ENCODE peak calls at places on chromosomes 1 and 21, in ten cellular contexts. One of them, this sample, is unnamed.

GRCh38 chr1:26094076-26094669 is 17.5 kb upstream of the PDIK1L start:
- DNase-seq in sigmoid colon: no peak
- DNase-seq in CD4-positive, alpha-beta memory T cell: no peak
- DNase-seq in HL-60: no peak
- DNase-seq in heart left ventricle: peak
- DNase-seq in uterus: no peak
- DNase-seq in colonic mucosa: no peak
- DNase-seq in AG04450: no peak
- DNase-seq in HCT116: no peak
- DNase-seq in HepG2: no peak
- DNase-seq in this sample: no peak

GRCh38 chr1:222093518-222093917 is 351.6 kb upstream of the DUSP10 start:
- DNase-seq in colonic mucosa: no peak
- DNase-seq in HCT116: no peak
- DNase-seq in uterus: no peak
- DNase-seq in CD4-positive, alpha-beta memory T cell: no peak
- DNase-seq in HepG2: no peak
- DNase-seq in HL-60: no peak
- DNase-seq in AG04450: no peak
- DNase-seq in heart left ventricle: no peak
- DNase-seq in sigmoid colon: no peak
- DNase-seq in this sample: no peak

GRCh38 chr1:234841710-234842231 is 231.8 kb upstream of the IRF2BP2 start:
- DNase-seq in HCT116: no peak
- DNase-seq in colonic mucosa: no peak
- DNase-seq in uterus: no peak
- DNase-seq in AG04450: no peak
- DNase-seq in HL-60: peak
- DNase-seq in CD4-positive, alpha-beta memory T cell: no peak
- DNase-seq in sigmoid colon: no peak
- DNase-seq in HepG2: no peak
- DNase-seq in heart left ventricle: peak
- DNase-seq in this sample: no peak

GRCh38 chr1:231053493-231054162 is 13.6 kb upstream of the FAM89A start:
- DNase-seq in HL-60: no peak
- DNase-seq in colonic mucosa: peak
- DNase-seq in heart left ventricle: peak
- DNase-seq in HCT116: no peak
- DNase-seq in uterus: peak
- DNase-seq in sigmoid colon: no peak
- DNase-seq in AG04450: peak
- DNase-seq in CD4-positive, alpha-beta memory T cell: no peak
- DNase-seq in HepG2: peak
- DNase-seq in this sample: no peak

GRCh38 chr1:244010191-244010590 is 40.9 kb upstream of the ZBTB18 start:
- DNase-seq in HCT116: no peak
- DNase-seq in HepG2: no peak
- DNase-seq in AG04450: no peak
- DNase-seq in HL-60: no peak
- DNase-seq in heart left ventricle: no peak
- DNase-seq in sigmoid colon: no peak
- DNase-seq in colonic mucosa: no peak
- DNase-seq in uterus: no peak
- DNase-seq in CD4-positive, alpha-beta memory T cell: no peak
- DNase-seq in this sample: no peak

GRCh38 chr21:45100866-45101265 is 26.5 kb downstream of the ADARB1 start:
- DNase-seq in heart left ventricle: no peak
- DNase-seq in HCT116: no peak
- DNase-seq in HepG2: no peak
- DNase-seq in colonic mucosa: no peak
- DNase-seq in uterus: no peak
- DNase-seq in HL-60: no peak
- DNase-seq in sigmoid colon: no peak
- DNase-seq in CD4-positive, alpha-beta memory T cell: no peak
- DNase-seq in AG04450: no peak
- DNase-seq in this sample: no peak

GRCh38 chr1:31795801-31796621 is 19.8 kb downstream of the SPOCD1 start:
- DNase-seq in sigmoid colon: peak
- DNase-seq in CD4-positive, alpha-beta memory T cell: no peak
- DNase-seq in uterus: no peak
- DNase-seq in HL-60: no peak
- DNase-seq in AG04450: peak
- DNase-seq in heart left ventricle: peak
- DNase-seq in HCT116: no peak
- DNase-seq in colonic mucosa: no peak
- DNase-seq in HepG2: no peak
- DNase-seq in this sample: no peak

GRCh38 chr1:153493343-153493960 is 33.0 kb upstream of the S100A7 start:
- DNase-seq in AG04450: no peak
- DNase-seq in heart left ventricle: no peak
- DNase-seq in HepG2: no peak
- DNase-seq in HCT116: no peak
- DNase-seq in uterus: no peak
- DNase-seq in HL-60: no peak
- DNase-seq in CD4-positive, alpha-beta memory T cell: peak
- DNase-seq in colonic mucosa: no peak
- DNase-seq in sigmoid colon: peak
- DNase-seq in this sample: no peak

GRCh38 chr1:173269490-173270230 is 62.5 kb upstream of the TNFSF4 start:
- DNase-seq in HL-60: no peak
- DNase-seq in sigmoid colon: no peak
- DNase-seq in HCT116: peak
- DNase-seq in heart left ventricle: no peak
- DNase-seq in HepG2: no peak
- DNase-seq in colonic mucosa: no peak
- DNase-seq in CD4-positive, alpha-beta memory T cell: no peak
- DNase-seq in AG04450: peak
- DNase-seq in uterus: no peak
- DNase-seq in this sample: no peak

GRCh38 chr21:36803801-36804452 is 105.0 kb downstream of the SIM2 start:
- DNase-seq in HCT116: no peak
- DNase-seq in sigmoid colon: no peak
- DNase-seq in AG04450: no peak
- DNase-seq in heart left ventricle: no peak
- DNase-seq in CD4-positive, alpha-beta memory T cell: no peak
- DNase-seq in uterus: no peak
- DNase-seq in HepG2: no peak
- DNase-seq in colonic mucosa: no peak
- DNase-seq in HL-60: no peak
- DNase-seq in this sample: no peak

GRCh38 chr1:60571811-60572210 is 498.2 kb upstream of the C1orf87 start:
- DNase-seq in CD4-positive, alpha-beta memory T cell: no peak
- DNase-seq in sigmoid colon: no peak
- DNase-seq in HCT116: no peak
- DNase-seq in HepG2: no peak
- DNase-seq in AG04450: no peak
- DNase-seq in colonic mucosa: no peak
- DNase-seq in uterus: no peak
- DNase-seq in HL-60: no peak
- DNase-seq in heart left ventricle: no peak
- DNase-seq in this sample: no peak

GRCh38 chr1:7234471-7234755 is 449.2 kb downstream of the CAMTA1 start:
- DNase-seq in HepG2: no peak
- DNase-seq in HL-60: no peak
- DNase-seq in heart left ventricle: no peak
- DNase-seq in colonic mucosa: peak
- DNase-seq in HCT116: no peak
- DNase-seq in uterus: no peak
- DNase-seq in AG04450: no peak
- DNase-seq in sigmoid colon: no peak
- DNase-seq in CD4-positive, alpha-beta memory T cell: no peak
- DNase-seq in this sample: no peak

GRCh38 chr1:63973005-63973419 is 199.2 kb downstream of the ROR1 start:
- DNase-seq in HL-60: no peak
- DNase-seq in HCT116: no peak
- DNase-seq in colonic mucosa: no peak
- DNase-seq in uterus: no peak
- DNase-seq in AG04450: no peak
- DNase-seq in heart left ventricle: no peak
- DNase-seq in CD4-positive, alpha-beta memory T cell: no peak
- DNase-seq in sigmoid colon: no peak
- DNase-seq in HepG2: no peak
- DNase-seq in this sample: no peak

GRCh38 chr21:45290948-45291612 is 3.4 kb upstream of the POFUT2 start:
- DNase-seq in uterus: peak
- DNase-seq in CD4-positive, alpha-beta memory T cell: no peak
- DNase-seq in HCT116: no peak
- DNase-seq in AG04450: no peak
- DNase-seq in colonic mucosa: peak
- DNase-seq in HepG2: no peak
- DNase-seq in heart left ventricle: no peak
- DNase-seq in sigmoid colon: peak
- DNase-seq in HL-60: no peak
- DNase-seq in this sample: no peak

GRCh38 chr1:107858323-107858722 is 106.7 kb downstream of the VAV3 start:
- DNase-seq in HCT116: no peak
- DNase-seq in colonic mucosa: no peak
- DNase-seq in uterus: no peak
- DNase-seq in heart left ventricle: no peak
- DNase-seq in AG04450: no peak
- DNase-seq in CD4-positive, alpha-beta memory T cell: no peak
- DNase-seq in HL-60: no peak
- DNase-seq in sigmoid colon: no peak
- DNase-seq in HepG2: no peak
- DNase-seq in this sample: no peak

GRCh38 chr1:226549094-226549936 is 751 bp downstream of the STUM start:
- DNase-seq in colonic mucosa: peak
- DNase-seq in uterus: peak
- DNase-seq in CD4-positive, alpha-beta memory T cell: peak
- DNase-seq in sigmoid colon: no peak
- DNase-seq in HepG2: no peak
- DNase-seq in HCT116: no peak
- DNase-seq in heart left ventricle: no peak
- DNase-seq in HL-60: no peak
- DNase-seq in AG04450: no peak
- DNase-seq in this sample: no peak

GRCh38 chr21:17513214-17514123 is 626 bp downstream of the CXADR start:
- DNase-seq in HCT116: no peak
- DNase-seq in colonic mucosa: peak
- DNase-seq in heart left ventricle: peak
- DNase-seq in uterus: peak
- DNase-seq in HepG2: peak
- DNase-seq in AG04450: no peak
- DNase-seq in sigmoid colon: no peak
- DNase-seq in HL-60: no peak
- DNase-seq in CD4-positive, alpha-beta memory T cell: peak
- DNase-seq in this sample: no peak

GRCh38 chr1:226100436-226101347 is 38.2 kb downstream of the H3-3A start:
- DNase-seq in CD4-positive, alpha-beta memory T cell: peak
- DNase-seq in HepG2: no peak
- DNase-seq in AG04450: no peak
- DNase-seq in uterus: no peak
- DNase-seq in HL-60: no peak
- DNase-seq in colonic mucosa: peak
- DNase-seq in heart left ventricle: peak
- DNase-seq in HCT116: no peak
- DNase-seq in sigmoid colon: no peak
- DNase-seq in this sample: no peak

GRCh38 chr1:199279107-199279506 is 640.3 kb downstream of the PTPRC start:
- DNase-seq in HepG2: no peak
- DNase-seq in HL-60: peak
- DNase-seq in colonic mucosa: no peak
- DNase-seq in HCT116: no peak
- DNase-seq in AG04450: no peak
- DNase-seq in uterus: no peak
- DNase-seq in sigmoid colon: no peak
- DNase-seq in heart left ventricle: no peak
- DNase-seq in CD4-positive, alpha-beta memory T cell: no peak
- DNase-seq in this sample: no peak
- H3K27ac ChIP-seq in HepG2: no peak
- H3K27ac ChIP-seq in HL-60: no peak
- H3K27ac ChIP-seq in colonic mucosa: no peak
- H3K27ac ChIP-seq in HCT116: no peak
- H3K27ac ChIP-seq in AG04450: no peak
- H3K27ac ChIP-seq in uterus: no peak
- H3K27ac ChIP-seq in sigmoid colon: no peak
- H3K27ac ChIP-seq in heart left ventricle: no peak
- H3K27ac ChIP-seq in CD4-positive, alpha-beta memory T cell: no peak
- H3K27ac ChIP-seq in this sample: no peak

DNA sequence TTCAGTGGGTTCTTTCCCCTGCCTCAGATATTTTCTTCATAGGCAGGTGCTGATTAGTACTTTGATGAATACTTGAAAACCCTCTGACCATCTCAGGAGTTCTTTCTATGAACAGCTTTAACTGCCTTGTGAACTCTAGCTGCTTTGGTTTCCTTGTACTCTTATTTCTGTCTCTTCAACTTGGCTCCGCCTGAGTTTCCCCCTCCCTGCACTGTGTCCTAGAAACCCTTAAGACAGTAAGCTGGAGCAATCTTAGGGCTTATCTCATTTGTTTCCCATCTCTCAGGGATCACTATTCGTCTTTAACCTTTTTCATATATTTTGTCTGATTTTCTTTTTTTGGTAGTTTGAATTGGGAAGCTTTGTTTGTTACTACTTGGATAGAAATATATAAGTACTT is 99.1 kb downstream of the PKN2 start:
- DNase-seq in HCT116: no peak
- DNase-seq in HL-60: no peak
- DNase-seq in colonic mucosa: no peak
- DNase-seq in HepG2: no peak
- DNase-seq in AG04450: no peak
- DNase-seq in heart left ventricle: no peak
- DNase-seq in sigmoid colon: no peak
- DNase-seq in uterus: no peak
- DNase-seq in CD4-positive, alpha-beta memory T cell: no peak
- DNase-seq in this sample: no peak
- H3K27ac ChIP-seq in HCT116: no peak
- H3K27ac ChIP-seq in HL-60: no peak
- H3K27ac ChIP-seq in colonic mucosa: no peak
- H3K27ac ChIP-seq in HepG2: no peak
- H3K27ac ChIP-seq in AG04450: no peak
- H3K27ac ChIP-seq in heart left ventricle: no peak
- H3K27ac ChIP-seq in sigmoid colon: no peak
- H3K27ac ChIP-seq in uterus: no peak
- H3K27ac ChIP-seq in CD4-positive, alpha-beta memory T cell: no peak
- H3K27ac ChIP-seq in this sample: no peak

GRCh38 chr1:93081716-93082115 is 2.6 kb downstream of the MTF2 start:
- DNase-seq in HepG2: no peak
- DNase-seq in colonic mucosa: no peak
- DNase-seq in HL-60: no peak
- DNase-seq in sigmoid colon: no peak
- DNase-seq in HCT116: no peak
- DNase-seq in heart left ventricle: no peak
- DNase-seq in uterus: no peak
- DNase-seq in AG04450: peak
- DNase-seq in CD4-positive, alpha-beta memory T cell: no peak
- DNase-seq in this sample: peak
- H3K27ac ChIP-seq in HepG2: no peak
- H3K27ac ChIP-seq in colonic mucosa: no peak
- H3K27ac ChIP-seq in HL-60: peak
- H3K27ac ChIP-seq in sigmoid colon: no peak
- H3K27ac ChIP-seq in HCT116: no peak
- H3K27ac ChIP-seq in heart left ventricle: no peak
- H3K27ac ChIP-seq in uterus: no peak
- H3K27ac ChIP-seq in AG04450: no peak
- H3K27ac ChIP-seq in CD4-positive, alpha-beta memory T cell: peak
- H3K27ac ChIP-seq in this sample: peak

DNA sequence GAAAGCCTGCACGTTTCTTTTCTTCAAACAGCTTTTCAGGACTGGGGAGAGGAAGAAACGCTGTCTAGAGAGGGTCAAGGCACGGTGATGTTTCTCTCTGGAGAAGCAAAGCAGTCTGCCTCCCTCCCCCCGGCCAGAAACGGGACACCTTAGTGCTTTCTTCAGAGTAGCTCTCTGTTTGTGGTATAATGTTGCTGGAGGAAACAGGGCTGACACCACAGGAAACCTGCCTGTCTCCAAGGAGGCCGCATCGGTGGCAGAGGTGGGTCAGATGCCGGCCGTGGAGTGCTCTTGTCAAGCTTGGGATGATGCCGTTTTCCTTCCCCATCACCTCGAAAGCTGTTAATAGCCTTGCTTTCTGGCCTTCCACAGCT is 139.4 kb downstream of the DHRS3 start:
- DNase-seq in sigmoid colon: no peak
- DNase-seq in AG04450: no peak
- DNase-seq in HL-60: no peak
- DNase-seq in uterus: peak
- DNase-seq in CD4-positive, alpha-beta memory T cell: peak
- DNase-seq in heart left ventricle: no peak
- DNase-seq in HepG2: no peak
- DNase-seq in HCT116: no peak
- DNase-seq in colonic mucosa: no peak
- DNase-seq in this sample: no peak
- H3K27ac ChIP-seq in sigmoid colon: peak
- H3K27ac ChIP-seq in AG04450: peak
- H3K27ac ChIP-seq in HL-60: no peak
- H3K27ac ChIP-seq in uterus: peak
- H3K27ac ChIP-seq in CD4-positive, alpha-beta memory T cell: peak
- H3K27ac ChIP-seq in heart left ventricle: peak
- H3K27ac ChIP-seq in HepG2: peak
- H3K27ac ChIP-seq in HCT116: peak
- H3K27ac ChIP-seq in colonic mucosa: peak
- H3K27ac ChIP-seq in this sample: no peak